ENCODE peak calls at places on chromosomes 5 and 9, in four cellular contexts. One of them, this sample, is unnamed.

GRCh38 chr9:16726023-16726422 is 144.4 kb downstream of the BNC2 start:
- DNase-seq in colonic mucosa: no peak
- DNase-seq in Peyer's patch: no peak
- DNase-seq in GM23338: peak; percentile 53
- DNase-seq in this sample: no peak

GRCh38 chr5:99169309-99169708 is 240.5 kb upstream of the CHD1 start:
- DNase-seq in colonic mucosa: no peak
- DNase-seq in GM23338: peak; percentile 44
- DNase-seq in Peyer's patch: no peak
- DNase-seq in this sample: no peak

GRCh38 chr9:90444609-90445008 is 198.0 kb downstream of the DIRAS2 start:
- DNase-seq in Peyer's patch: no peak
- DNase-seq in GM23338: no peak
- DNase-seq in colonic mucosa: no peak
- DNase-seq in this sample: no peak

GRCh38 chr5:55344392-55344992 is 36.7 kb downstream of the MTREX start:
- DNase-seq in GM23338: peak; percentile 65
- DNase-seq in colonic mucosa: peak; percentile 77
- DNase-seq in Peyer's patch: peak; percentile 87
- DNase-seq in this sample: peak; percentile 59

GRCh38 chr9:92767078-92768054 is 2.7 kb upstream of the BICD2 start:
- DNase-seq in GM23338: no peak
- DNase-seq in colonic mucosa: peak; percentile 55
- DNase-seq in Peyer's patch: no peak
- DNase-seq in this sample: no peak

GRCh38 chr5:141560725-141561483 is 57.9 kb downstream of the DIAPH1 start:
- DNase-seq in Peyer's patch: peak; percentile 76
- DNase-seq in GM23338: peak; percentile 98
- DNase-seq in colonic mucosa: peak; percentile 84
- DNase-seq in this sample: peak; percentile 92

GRCh38 chr9:8364021-8364782 is 564.6 kb upstream of the DMAC1 start:
- DNase-seq in GM23338: no peak
- DNase-seq in colonic mucosa: no peak
- DNase-seq in Peyer's patch: no peak
- DNase-seq in this sample: no peak

GRCh38 chr9:35257986-35258664 is 96.3 kb downstream of the UNC13B start:
- DNase-seq in GM23338: no peak
- DNase-seq in colonic mucosa: no peak
- DNase-seq in Peyer's patch: no peak
- DNase-seq in this sample: no peak

GRCh38 chr5:177601577-177602457 is 1.9 kb downstream of the B4GALT7 start:
- DNase-seq in Peyer's patch: no peak
- DNase-seq in GM23338: no peak
- DNase-seq in colonic mucosa: no peak
- DNase-seq in this sample: no peak

GRCh38 chr5:96300986-96301385 is 132.1 kb downstream of the PCSK1 start:
- DNase-seq in GM23338: no peak
- DNase-seq in Peyer's patch: no peak
- DNase-seq in colonic mucosa: no peak
- DNase-seq in this sample: no peak

GRCh38 chr5:160507181-160507811 is 85.6 kb downstream of the PTTG1 start:
- DNase-seq in Peyer's patch: no peak
- DNase-seq in GM23338: no peak
- DNase-seq in colonic mucosa: no peak
- DNase-seq in this sample: no peak

GRCh38 chr9:88835038-88835466 is 156.2 kb upstream of the S1PR3 start:
- DNase-seq in colonic mucosa: no peak
- DNase-seq in Peyer's patch: no peak
- DNase-seq in GM23338: no peak
- DNase-seq in this sample: no peak

GRCh38 chr5:179617930-179618329 is 5.5 kb downstream of the HNRNPH1 start:
- DNase-seq in Peyer's patch: no peak
- DNase-seq in colonic mucosa: no peak
- DNase-seq in GM23338: no peak
- DNase-seq in this sample: no peak
- H3K36me3 ChIP-seq in Peyer's patch: peaks cover 4% of the 10 kb centered on the region
- H3K36me3 ChIP-seq in colonic mucosa: peaks cover 47% of the 10 kb centered on the region
- H3K36me3 ChIP-seq in GM23338: peaks cover 96% of the 10 kb centered on the region
- H3K36me3 ChIP-seq in this sample: peaks cover 50% of the 10 kb centered on the region

DNA sequence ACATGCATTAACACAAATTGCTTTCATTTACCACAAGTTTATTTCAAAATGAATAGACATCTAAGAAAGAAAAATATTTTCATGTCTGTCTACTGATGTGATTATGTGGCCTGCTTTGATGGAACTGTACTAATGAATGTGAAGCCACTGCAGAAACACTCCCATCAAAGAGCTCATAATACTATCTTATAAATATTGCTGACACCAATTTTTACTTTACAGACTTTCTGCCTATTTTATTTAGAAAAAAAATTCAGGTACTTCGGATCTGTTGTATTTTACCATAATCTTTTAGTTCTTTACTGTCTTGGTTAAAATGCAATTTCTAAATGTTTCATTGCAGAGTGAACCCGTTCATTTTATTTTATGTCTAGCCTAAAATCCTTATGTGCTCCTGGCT is 281.9 kb downstream of the ICE1 start:
- DNase-seq in Peyer's patch: no peak
- DNase-seq in colonic mucosa: no peak
- DNase-seq in GM23338: no peak
- DNase-seq in this sample: no peak
- H3K36me3 ChIP-seq in Peyer's patch: no peaks in the 10 kb centered on the region
- H3K36me3 ChIP-seq in colonic mucosa: no peaks in the 10 kb centered on the region
- H3K36me3 ChIP-seq in GM23338: no peaks in the 10 kb centered on the region
- H3K36me3 ChIP-seq in this sample: no peaks in the 10 kb centered on the region

GRCh38 chr9:72529531-72529930 is 8.1 kb downstream of the TMC1 start:
- DNase-seq in colonic mucosa: no peak
- DNase-seq in Peyer's patch: no peak
- DNase-seq in GM23338: no peak
- DNase-seq in this sample: no peak
- H3K36me3 ChIP-seq in colonic mucosa: no peaks in the 10 kb centered on the region
- H3K36me3 ChIP-seq in Peyer's patch: no peaks in the 10 kb centered on the region
- H3K36me3 ChIP-seq in GM23338: no peaks in the 10 kb centered on the region
- H3K36me3 ChIP-seq in this sample: no peaks in the 10 kb centered on the region

GRCh38 chr5:860506-861150 is 9.8 kb upstream of the ZDHHC11 start:
- DNase-seq in Peyer's patch: no peak
- DNase-seq in GM23338: no peak
- DNase-seq in colonic mucosa: no peak
- DNase-seq in this sample: no peak

GRCh38 chr5:861442-862366 is 10.9 kb upstream of the ZDHHC11 start:
- DNase-seq in Peyer's patch: no peak
- DNase-seq in GM23338: no peak
- DNase-seq in colonic mucosa: no peak
- DNase-seq in this sample: no peak

GRCh38 chr5:863244-863805 is 12.5 kb upstream of the ZDHHC11 start:
- DNase-seq in colonic mucosa: no peak
- DNase-seq in GM23338: no peak
- DNase-seq in Peyer's patch: no peak
- DNase-seq in this sample: no peak

GRCh38 chr5:864492-865167 is 13.8 kb upstream of the ZDHHC11 start:
- DNase-seq in Peyer's patch: no peak
- DNase-seq in GM23338: no peak
- DNase-seq in colonic mucosa: no peak
- DNase-seq in this sample: no peak

GRCh38 chr5:862367-863243 is 11.8 kb upstream of the ZDHHC11 start:
- DNase-seq in colonic mucosa: no peak
- DNase-seq in Peyer's patch: no peak
- DNase-seq in GM23338: no peak
- DNase-seq in this sample: peak; percentile 54
- H3K36me3 ChIP-seq in colonic mucosa: no peaks in the 10 kb centered on the region
- H3K36me3 ChIP-seq in Peyer's patch: no peaks in the 10 kb centered on the region
- H3K36me3 ChIP-seq in GM23338: peaks cover 4% of the 10 kb centered on the region
- H3K36me3 ChIP-seq in this sample: peaks cover 16% of the 10 kb centered on the region

GRCh38 chr5:138402640-138403039 is 36.2 kb upstream of the REEP2 start:
- DNase-seq in Peyer's patch: no peak
- DNase-seq in colonic mucosa: no peak
- DNase-seq in GM23338: no peak
- DNase-seq in this sample: no peak
- H3K36me3 ChIP-seq in Peyer's patch: peaks cover 4% of the 10 kb centered on the region
- H3K36me3 ChIP-seq in colonic mucosa: peaks cover 12% of the 10 kb centered on the region
- H3K36me3 ChIP-seq in GM23338: peaks cover 20% of the 10 kb centered on the region
- H3K36me3 ChIP-seq in this sample: peaks cover 25% of the 10 kb centered on the region

GRCh38 chr9:123702477-123702876 is 227.4 kb downstream of the DENND1A start:
- DNase-seq in GM23338: no peak
- DNase-seq in Peyer's patch: no peak
- DNase-seq in colonic mucosa: no peak
- DNase-seq in this sample: no peak
- H3K36me3 ChIP-seq in GM23338: no peaks in the 10 kb centered on the region
- H3K36me3 ChIP-seq in Peyer's patch: no peaks in the 10 kb centered on the region
- H3K36me3 ChIP-seq in colonic mucosa: no peaks in the 10 kb centered on the region
- H3K36me3 ChIP-seq in this sample: no peaks in the 10 kb centered on the region

DNA sequence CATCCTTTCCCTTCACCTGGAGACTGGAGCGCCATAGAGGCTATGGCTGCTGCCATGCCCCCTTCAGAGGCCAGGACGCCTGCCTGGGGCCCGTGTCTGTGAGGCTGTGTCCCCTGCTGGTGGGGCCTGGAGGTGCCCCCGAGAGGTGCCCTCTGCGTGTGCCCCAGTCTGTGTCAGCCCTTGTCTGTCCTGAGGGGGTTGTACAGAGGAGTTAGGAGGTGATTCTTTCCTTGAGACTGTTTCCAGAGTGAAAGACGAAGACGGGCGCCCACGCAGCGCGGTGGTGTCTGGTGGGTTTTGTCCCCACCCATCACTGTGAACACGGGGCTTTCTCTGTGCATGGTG is 24.6 kb downstream of the TRAF2 start:
- DNase-seq in colonic mucosa: no peak
- DNase-seq in GM23338: peak; percentile 29
- DNase-seq in Peyer's patch: no peak
- DNase-seq in this sample: no peak
- H3K36me3 ChIP-seq in colonic mucosa: peaks cover 10% of the 10 kb centered on the region
- H3K36me3 ChIP-seq in GM23338: peaks cover under 1% of the 10 kb centered on the region
- H3K36me3 ChIP-seq in Peyer's patch: no peaks in the 10 kb centered on the region
- H3K36me3 ChIP-seq in this sample: no peaks in the 10 kb centered on the region

DNA sequence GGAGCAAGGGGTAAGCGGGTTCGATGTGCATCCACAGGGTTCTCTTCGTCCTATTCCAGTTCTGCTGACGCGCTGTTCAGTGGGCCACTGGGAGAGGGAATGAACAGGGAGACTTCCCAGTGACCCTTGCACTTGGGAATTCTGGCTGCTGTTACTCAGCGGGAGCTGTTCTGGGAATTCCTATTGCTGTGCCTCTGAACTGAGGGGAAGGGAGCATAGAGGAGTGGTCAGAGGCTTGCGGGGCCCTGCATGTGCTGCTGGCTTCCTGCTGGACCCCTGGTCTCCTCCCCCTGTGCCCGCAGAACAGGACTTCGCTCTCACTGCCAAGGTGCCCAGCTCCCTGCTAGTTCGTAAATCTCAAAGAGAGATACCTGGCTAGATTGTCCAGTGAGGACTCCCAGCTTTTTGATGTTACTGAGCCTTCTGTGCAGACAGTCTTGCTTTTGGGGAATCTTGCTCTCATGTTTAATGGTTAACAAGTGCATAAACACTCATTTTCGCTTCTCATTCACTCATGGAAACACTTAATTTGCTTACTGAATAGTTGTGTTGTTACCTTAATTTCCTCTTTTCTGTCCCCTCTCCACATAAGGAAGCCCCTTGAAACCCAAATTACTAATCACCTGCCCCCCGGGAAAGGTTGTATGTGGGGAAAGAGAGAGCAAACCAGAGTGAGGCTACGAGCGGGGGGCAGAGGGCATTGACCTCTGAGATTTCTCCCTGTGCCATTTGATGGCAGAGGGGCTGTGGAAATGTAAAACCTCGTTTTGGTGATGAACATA is 5.9 kb downstream of the TRIO start:
- DNase-seq in colonic mucosa: no peak
- DNase-seq in GM23338: peak; percentile 57
- DNase-seq in Peyer's patch: peak; percentile 70
- DNase-seq in this sample: no peak
- H3K36me3 ChIP-seq in colonic mucosa: no peaks in the 10 kb centered on the region
- H3K36me3 ChIP-seq in GM23338: no peaks in the 10 kb centered on the region
- H3K36me3 ChIP-seq in Peyer's patch: no peaks in the 10 kb centered on the region
- H3K36me3 ChIP-seq in this sample: no peaks in the 10 kb centered on the region

This sample was measured in body of pancreas.